ENCODE peak calls at places on chromosomes 3 and 15, in seven cellular contexts. T, P, R, B, A, D and N are unnamed samples.

GRCh38 chr3:194687638-194688206 is 2.0 kb downstream of the FAM43A start:
- DNase-seq in B (no peak), D (peak), T (no peak), A (peak), R (peak), P (peak), N (peak)

GRCh38 chr3:50139718-50140423 is 15.3 kb upstream of the SEMA3F start:
- DNase-seq in P (no peak), A (no peak), R (no peak), B (no peak), D (no peak), T (no peak), N (no peak)

GRCh38 chr3:156477306-156477705 is 77.6 kb downstream of the SSR3 start:
- DNase-seq in D (no peak), B (no peak), A (no peak), P (no peak), R (no peak), T (peak), N (peak)

GRCh38 chr3:70550723-70551319 is 238.4 kb upstream of the MDFIC2 start:
- DNase-seq in B (peak), A (peak), T (no peak), D (peak), P (peak), R (peak), N (peak)

GRCh38 chr15:70065006-70065722 is 32.6 kb downstream of the TLE3 start:
- DNase-seq in T (no peak), R (no peak), P (peak), B (no peak), D (no peak), A (peak), N (no peak)

GRCh38 chr3:46763178-46763577 is 45.5 kb upstream of the PRSS50 start:
- DNase-seq in D (peak), A (no peak), R (peak), T (no peak), P (no peak), B (no peak), N (no peak)

GRCh38 chr15:59436774-59437472 is 1.1 kb upstream of the FAM81A start:
- DNase-seq in B (no peak), T (no peak), P (no peak), D (no peak), R (no peak), A (peak), N (no peak)

GRCh38 chr3:58858126-58858525 is 191.6 kb upstream of the FAM3D start:
- DNase-seq in A (no peak), B (no peak), D (no peak), P (no peak), R (no peak), T (no peak), N (no peak)

GRCh38 chr3:140859592-140860336 is 81.9 kb upstream of the SLC25A36 start:
- DNase-seq in P (no peak), R (peak), T (no peak), B (no peak), A (no peak), D (no peak), N (peak)

GRCh38 chr3:193845144-193845543 is 252.1 kb downstream of the OPA1 start:
- DNase-seq in B (no peak), T (no peak), D (no peak), P (no peak), R (no peak), A (no peak), N (no peak)

GRCh38 chr3:140715035-140715434 is 37.2 kb downstream of the TRIM42 start:
- DNase-seq in D (peak), A (peak), T (no peak), P (peak), B (no peak), R (peak), N (no peak)

GRCh38 chr3:14460342-14461005 is 58.1 kb downstream of the SLC6A6 start:
- DNase-seq in R (no peak), D (no peak), B (peak), A (peak), P (peak), T (peak), N (peak)

GRCh38 chr15:86935841-86936240 is 856.2 kb downstream of the AGBL1 start:
- DNase-seq in T (no peak), A (no peak), B (no peak), P (no peak), R (no peak), D (no peak), N (no peak)

GRCh38 chr3:149659173-149659468 is 1.3 kb upstream of the WWTR1 start:
- DNase-seq in B (no peak), R (no peak), A (no peak), D (no peak), T (no peak), P (no peak), N (peak)

GRCh38 chr15:100785181-100786138 is 94.2 kb upstream of the ALDH1A3 start:
- DNase-seq in B (no peak), D (peak), P (no peak), T (no peak), A (peak), R (no peak), N (peak)

GRCh38 chr15:65906396-65906795 is 37.1 kb downstream of the RAB11A start:
- DNase-seq in B (no peak), D (peak), A (no peak), P (no peak), R (peak), T (no peak), N (no peak)

GRCh38 chr15:76803049-76803571 is 102.0 kb downstream of the SCAPER start:
- DNase-seq in T (no peak), A (no peak), B (no peak), P (no peak), D (no peak), R (no peak), N (no peak)

DNA sequence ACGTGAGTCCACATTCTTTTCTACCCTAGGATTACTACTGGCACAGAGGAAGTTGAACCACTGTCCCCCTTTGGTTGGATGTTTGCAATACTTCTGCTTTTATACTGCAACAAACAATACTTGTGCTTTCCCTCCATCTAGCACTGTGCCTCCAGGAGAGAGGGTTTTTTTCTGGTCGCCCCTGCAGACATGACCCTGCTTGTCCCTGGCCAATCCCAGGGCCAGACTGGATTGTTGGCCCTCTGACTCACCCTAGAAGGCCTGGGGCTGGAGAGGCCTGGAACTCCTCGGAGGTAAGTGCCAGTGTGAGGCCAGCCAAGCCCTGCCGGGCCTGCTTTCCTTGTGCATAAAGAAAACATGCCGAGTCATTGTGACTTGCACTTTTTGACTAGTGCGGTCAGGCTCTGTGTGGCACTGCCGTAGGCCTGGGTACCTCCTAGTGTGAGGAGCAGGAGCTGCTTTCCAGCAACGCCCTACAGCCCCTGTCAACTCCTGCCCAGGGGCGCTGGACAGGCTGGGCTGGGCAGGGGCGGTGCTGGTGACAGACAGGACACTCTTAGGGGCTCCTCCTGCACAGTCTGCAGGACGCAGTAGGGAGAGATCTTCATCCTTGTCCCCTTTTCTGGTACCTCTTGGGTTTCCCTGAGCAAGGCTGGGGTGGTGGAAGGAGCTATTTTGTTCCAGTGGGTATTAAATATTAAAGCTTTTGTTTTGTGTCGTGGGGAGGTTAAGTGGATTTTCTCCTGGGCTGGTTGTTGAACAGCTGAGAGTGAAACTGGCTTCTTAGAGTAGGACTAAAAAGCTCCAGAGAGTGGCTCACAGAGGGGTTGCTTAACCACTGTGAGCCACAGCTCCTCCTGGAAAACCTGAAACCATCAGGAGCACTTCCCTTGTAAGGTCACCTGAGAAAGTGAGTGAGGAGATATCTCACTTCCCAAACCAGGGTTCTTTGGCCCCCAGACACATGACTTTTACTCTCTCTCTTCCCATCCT is 14.4 kb upstream of the TKT start:
- DNase-seq in D (peak), B (peak), R (peak), P (peak), A (peak), T (peak), N (peak)
- TF ChIP-seq CTCF in D (no peak), B (no peak), R (peak), P (no peak), A (no peak), T (no peak), N (no peak)

DNA sequence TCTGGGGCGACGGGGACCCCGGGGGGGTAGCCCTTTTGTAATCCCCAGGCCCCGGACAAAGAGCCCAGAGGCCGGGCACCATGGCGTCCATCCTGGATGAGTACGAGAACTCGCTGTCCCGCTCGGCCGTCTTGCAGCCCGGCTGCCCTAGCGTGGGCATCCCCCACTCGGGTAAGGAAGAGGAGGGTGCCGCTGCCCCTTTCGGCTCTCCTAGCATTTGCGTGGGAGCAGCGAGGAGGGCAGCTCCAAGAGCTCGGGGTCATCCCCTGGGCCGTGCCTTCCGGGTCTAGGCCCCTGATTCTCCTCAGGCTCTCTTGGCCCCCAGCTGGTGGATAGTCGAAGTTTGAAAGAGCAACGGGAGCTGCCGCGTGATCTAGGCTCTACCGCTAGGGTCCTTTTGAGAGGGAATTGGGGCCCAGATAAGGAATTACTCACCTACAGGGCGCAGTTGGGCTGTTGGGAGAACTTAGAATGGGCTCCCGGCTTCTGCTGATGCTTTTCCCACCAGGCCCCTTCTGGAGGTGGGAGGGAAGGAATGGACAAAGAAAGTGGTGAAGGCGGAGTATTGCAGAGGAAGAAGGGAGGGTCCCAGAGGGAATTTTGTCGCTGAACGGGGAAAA is 549 bp downstream of the VPS18 start:
- DNase-seq in D (peak), P (peak), R (peak), T (peak), B (no peak), A (peak), N (peak)
- H3K4me3 ChIP-seq in D (peak), P (peak), R (peak), T (peak), B (peak), A (peak), N (peak)

GRCh38 chr3:68256635-68257034 is 602.2 kb upstream of the SUCLG2 start:
- DNase-seq in B (no peak), P (no peak), R (peak), T (no peak), D (no peak), A (no peak), N (no peak)
- TF ChIP-seq CTCF in B (no peak), P (no peak), R (no peak), T (no peak), D (peak), A (no peak), N (no peak)

DNA sequence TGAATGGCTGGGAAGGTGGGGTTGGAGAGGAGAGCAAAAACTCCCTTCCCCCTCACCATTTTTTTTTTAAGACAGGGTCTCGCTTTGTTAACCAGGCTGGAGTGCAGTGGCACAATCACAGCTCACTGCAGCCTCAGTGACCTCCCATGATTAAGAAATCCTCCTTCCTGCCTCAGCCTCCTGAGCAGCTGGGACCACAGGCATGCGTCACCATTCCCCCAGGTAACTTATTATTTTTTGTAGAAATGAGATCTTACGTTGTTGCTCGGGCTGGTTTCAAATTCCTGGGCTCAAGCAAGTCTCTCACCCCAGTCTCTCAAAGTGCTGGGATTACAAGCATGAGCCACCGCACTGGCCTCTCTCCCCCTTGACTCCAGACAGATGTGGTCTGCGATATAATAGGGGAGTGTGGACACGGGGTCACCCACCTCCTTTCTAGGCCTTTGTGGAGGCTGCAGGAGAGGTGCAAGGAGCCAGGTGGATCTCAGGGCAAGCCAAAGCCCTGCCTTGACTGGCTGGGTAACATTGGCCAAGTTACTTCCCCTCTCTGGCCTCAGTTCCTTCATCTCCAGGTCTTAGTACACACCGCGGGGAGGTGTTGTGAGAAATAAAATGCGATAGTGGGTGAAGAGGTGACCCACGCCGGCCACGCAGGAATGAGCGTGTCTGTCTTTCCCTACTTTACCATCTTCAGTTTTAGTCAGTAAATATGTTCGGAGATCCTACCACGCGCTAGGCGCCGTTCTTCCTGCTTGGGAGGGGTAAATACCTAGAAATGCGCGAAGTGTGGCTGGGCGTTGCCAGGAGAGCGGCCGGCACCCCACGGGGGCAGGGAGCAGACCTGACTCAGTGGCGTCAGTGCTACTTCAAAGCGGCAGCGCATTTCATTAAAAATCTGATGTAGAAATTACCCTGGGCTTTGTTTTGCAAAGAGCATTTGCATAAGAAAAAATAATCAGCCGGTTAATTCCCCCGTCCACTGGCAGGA is 20.2 kb upstream of the CORO2B start:
- DNase-seq in R (peak), D (peak), B (no peak), T (no peak), A (no peak), P (peak), N (no peak)
- H3K4me3 ChIP-seq in R (peak), D (peak), B (no peak), T (no peak), A (peak), P (peak), N (peak)